ENCODE peak calls at places on chromosomes 5 and 9, in eight cellular contexts. Y is AG10803, W is PC-9, C is sigmoid colon, K is adrenal gland, T is stomach, O is psoas muscle, J is transverse colon. S is an unnamed sample.

GRCh38 chr9:121998513-121999049 is 94.5 kb downstream of the TTLL11 start:
- DNase-seq in Y (no peak), T (no peak), C (no peak), O (no peak), K (no peak), J (no peak), W (no peak), S (peak; percentile 19)

GRCh38 chr5:142508630-142509425 is 177.1 kb downstream of the FGF1 start:
- DNase-seq in Y (no peak), T (no peak), O (no peak), W (no peak), K (no peak), J (no peak), C (no peak), S (no peak)

GRCh38 chr9:20512106-20512505 is 110.2 kb downstream of the MLLT3 start:
- DNase-seq in J (no peak), W (peak; percentile 80), C (no peak), O (no peak), K (no peak), Y (peak; percentile 85), T (no peak), S (no peak)

GRCh38 chr5:114120166-114120565 is 241.7 kb upstream of the KCNN2 start:
- DNase-seq in J (no peak), K (no peak), T (no peak), Y (no peak), O (no peak), C (no peak), W (no peak), S (no peak)

GRCh38 chr5:181151146-181151545 is 3.8 kb downstream of the OR2V2 start:
- DNase-seq in J (no peak), C (no peak), K (no peak), T (no peak), W (no peak), Y (no peak), O (no peak), S (no peak)

GRCh38 chr9:98929096-98929495 is 14.6 kb upstream of the COL15A1 start:
- DNase-seq in T (no peak), J (no peak), C (no peak), W (no peak), K (no peak), O (no peak), Y (no peak), S (no peak)

GRCh38 chr5:179315356-179315890 is 29.8 kb downstream of the ADAMTS2 start:
- DNase-seq in K (no peak), T (no peak), O (no peak), Y (no peak), J (no peak), W (no peak), C (peak; percentile 58), S (no peak)

GRCh38 chr9:12702160-12702758 is 9.1 kb downstream of the TYRP1 start:
- DNase-seq in O (peak; percentile 46), W (peak; percentile 50), Y (peak; percentile 80), T (no peak), K (peak; percentile 26), J (peak; percentile 16), C (peak; percentile 69), S (no peak)

GRCh38 chr9:129142115-129142514 is 30.9 kb downstream of the PTPA start:
- DNase-seq in W (no peak), J (no peak), Y (no peak), T (no peak), O (no peak), C (no peak), K (no peak), S (no peak)

GRCh38 chr5:87594566-87594965 is 181.8 kb upstream of the CCNH start:
- DNase-seq in C (no peak), J (no peak), Y (no peak), W (no peak), O (no peak), K (no peak), T (no peak), S (no peak)

GRCh38 chr9:16540996-16541668 is 329.3 kb downstream of the BNC2 start:
- DNase-seq in T (no peak), K (no peak), W (no peak), Y (peak; percentile 34), O (no peak), J (no peak), C (no peak), S (no peak)

GRCh38 chr5:53480474-53481353 is at the start of gene FST:
- DNase-seq in Y (no peak), C (no peak), O (peak; percentile 56), T (peak; percentile 25), J (no peak), K (peak; percentile 29), W (no peak), S (no peak)

GRCh38 chr5:53482717-53483638 is 2.5 kb downstream of the FST start:
- DNase-seq in K (peak; percentile 27), C (peak; percentile 75), Y (peak; percentile 40), T (peak; percentile 41), O (peak; percentile 54), W (no peak), J (peak; percentile 24), S (no peak)

GRCh38 chr5:53481354-53481886 is 991 bp downstream of the FST start:
- DNase-seq in C (no peak), J (no peak), O (no peak), W (no peak), K (no peak), T (no peak), Y (peak; percentile 59), S (no peak)

GRCh38 chr5:53479656-53480473 is 564 bp upstream of the FST start:
- DNase-seq in K (peak; percentile 61), J (peak; percentile 39), W (no peak), Y (peak; percentile 85), T (peak; percentile 52), C (peak; percentile 80), O (peak; percentile 79), S (peak; percentile 85)

DNA sequence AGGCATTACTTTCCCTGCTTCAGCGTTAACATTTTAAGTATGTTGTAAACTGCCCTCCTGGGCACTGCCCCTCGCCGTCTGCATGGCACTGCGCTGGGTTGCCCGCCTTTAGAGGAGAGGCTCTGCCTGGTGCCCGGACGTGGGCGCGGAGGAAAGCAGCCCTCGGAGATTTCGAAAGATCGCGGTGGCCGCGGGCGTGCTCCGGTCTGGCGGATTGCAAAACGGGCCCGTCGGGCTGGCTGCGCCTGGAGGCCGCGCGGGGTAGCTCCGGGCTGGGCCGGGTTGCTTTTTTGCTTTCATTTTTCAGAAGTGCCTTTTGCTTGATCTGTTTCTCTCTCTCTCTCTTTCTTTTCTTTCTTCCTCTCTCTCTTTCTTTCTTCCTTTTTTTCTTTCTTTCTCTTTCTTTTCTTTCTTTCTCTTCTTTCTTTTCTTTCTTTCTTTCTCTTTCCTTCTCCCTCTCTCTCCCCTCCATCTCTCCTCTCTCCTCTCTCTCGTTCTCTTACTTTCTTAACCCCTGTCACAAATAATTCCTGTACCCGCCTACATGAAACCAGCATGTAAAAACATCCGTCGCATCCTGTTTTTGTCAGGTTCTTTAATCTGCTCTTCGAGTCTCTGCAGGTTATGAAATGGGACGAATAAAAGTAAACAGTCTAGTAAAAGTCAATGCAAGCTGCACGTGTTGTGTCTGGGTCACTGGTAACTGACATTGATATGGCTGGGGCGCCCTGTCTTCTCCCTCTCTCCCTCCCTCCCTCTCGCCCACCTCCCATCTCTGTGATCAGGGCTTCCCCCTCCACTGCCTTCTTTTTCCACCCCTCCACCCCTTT is 1.7 kb downstream of the FST start:
- DNase-seq in O (peak; percentile 88), T (peak; percentile 78), Y (peak; percentile 85), W (peak; percentile 66), J (peak; percentile 69), C (peak; percentile 89), K (peak; percentile 70), S (peak; percentile 91)
- TF ChIP-seq CTCF in O (peak; percentile 43), T (peak; percentile 18), Y (peak; percentile 34), W (no peak), J (peak; percentile 33), C (peak; percentile 50), K (peak; percentile 70), S (peak; percentile 33)

DNA sequence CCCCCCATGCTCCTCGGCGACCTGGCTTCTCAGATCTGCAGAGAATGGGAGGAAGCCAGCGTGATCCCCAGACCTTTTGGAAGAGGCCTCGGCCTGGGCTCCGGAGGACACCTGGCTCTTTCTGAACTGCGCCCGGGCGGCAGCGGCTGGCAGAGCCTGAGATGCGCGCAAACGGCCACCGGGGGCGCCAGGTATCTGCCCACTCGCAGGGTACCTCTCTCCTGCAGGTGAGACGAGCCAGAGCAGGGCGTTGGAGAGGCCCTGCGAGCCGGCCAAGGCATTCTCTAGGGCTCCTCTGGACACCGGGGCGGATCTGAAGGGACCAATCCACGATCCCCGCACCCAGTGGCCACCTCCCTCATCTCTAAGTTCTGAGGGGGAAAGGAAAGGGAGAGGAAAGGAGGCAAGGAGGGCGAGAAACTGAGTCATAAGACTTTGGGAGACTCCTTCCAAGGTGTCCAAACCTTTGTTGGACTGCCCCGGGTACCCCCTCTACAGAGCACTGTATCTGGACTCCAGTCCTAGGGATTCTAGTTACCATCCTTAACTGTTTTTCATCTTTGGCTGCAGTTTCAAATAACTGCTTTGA is 55.0 kb upstream of the SLC46A2 start:
- DNase-seq in C (no peak), W (no peak), Y (no peak), K (no peak), O (no peak), J (peak; percentile 10), T (no peak), S (no peak)
- TF ChIP-seq CTCF in C (no peak), W (peak; percentile 56), Y (no peak), K (no peak), O (no peak), J (peak; percentile 17), T (no peak), S (no peak)

GRCh38 chr5:73284985-73285384 is 112.0 kb downstream of the TMEM174 start:
- DNase-seq in T (no peak), Y (no peak), W (no peak), C (no peak), K (no peak), J (no peak), O (no peak), S (no peak)

GRCh38 chr5:73288803-73289720 is 116.1 kb downstream of the TMEM174 start:
- DNase-seq in C (no peak), W (no peak), T (no peak), K (no peak), J (no peak), Y (no peak), O (no peak), S (no peak)

GRCh38 chr5:73290242-73290641 is 117.2 kb downstream of the TMEM174 start:
- DNase-seq in J (no peak), K (no peak), C (no peak), W (no peak), T (no peak), O (no peak), Y (no peak), S (no peak)

GRCh38 chr5:73284196-73284795 is 111.3 kb downstream of the TMEM174 start:
- DNase-seq in K (no peak), T (no peak), C (no peak), O (no peak), J (no peak), W (no peak), Y (no peak), S (no peak)

GRCh38 chr5:73286891-73287290 is 113.9 kb downstream of the TMEM174 start:
- DNase-seq in T (no peak), K (no peak), Y (no peak), W (no peak), J (no peak), O (no peak), C (no peak), S (no peak)
- TF ChIP-seq CTCF in T (no peak), K (no peak), Y (no peak), W (no peak), J (no peak), O (no peak), C (no peak), S (no peak)

DNA sequence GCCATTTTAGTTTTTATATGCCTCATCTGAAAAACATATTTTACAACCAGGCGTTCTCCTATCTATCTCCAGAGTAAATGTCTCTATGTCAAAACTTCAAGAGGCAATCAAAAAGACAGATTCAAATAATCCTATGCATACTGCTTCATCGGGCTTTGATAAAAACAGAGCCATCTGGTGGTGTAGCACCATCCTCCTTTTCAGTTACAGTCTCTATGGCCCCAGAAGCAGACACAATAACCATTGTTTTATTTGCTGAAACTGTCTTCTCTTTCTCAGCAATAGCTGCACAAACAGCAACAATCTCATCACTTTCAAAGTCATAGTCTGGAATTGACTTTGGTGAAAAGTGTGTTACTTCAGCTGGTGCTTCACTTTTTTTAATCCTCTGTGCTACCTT is 36.3 kb downstream of the PTGER4 start:
- DNase-seq in W (no peak), J (no peak), C (no peak), Y (no peak), K (no peak), T (no peak), O (no peak), S (no peak)
- TF ChIP-seq CTCF in W (no peak), J (no peak), C (no peak), Y (peak; percentile 20), K (no peak), T (no peak), O (no peak), S (peak; percentile 45)